ENCODE peak calls at places on chromosomes 7 and 10, in six cellular contexts. U is A549, F is GM12878, W is IMR-90, Y is K562, E is HepG2. D is an unnamed sample.

GRCh38 chr10:75857896-75858295 is 426.5 kb downstream of the LRMDA start:
- DNase-seq in E (no peak), Y (no peak), U (no peak), W (no peak), F (no peak), D (no peak)

GRCh38 chr7:36966039-36966438 is 241.7 kb upstream of the AOAH start:
- DNase-seq in U (no peak), F (no peak), Y (no peak), W (no peak), E (no peak), D (no peak)

GRCh38 chr7:120077777-120078176 is 195.2 kb upstream of the KCND2 start:
- DNase-seq in E (no peak), W (no peak), U (no peak), Y (no peak), F (no peak), D (no peak)

GRCh38 chr7:105673367-105674188 is 92.3 kb upstream of the EFCAB10 start:
- DNase-seq in W (no peak), F (no peak), Y (no peak), E (no peak), U (no peak), D (no peak)

GRCh38 chr7:80841566-80842478 is 77.0 kb downstream of the SEMA3C start:
- DNase-seq in Y (no peak), E (no peak), W (no peak), F (no peak), U (no peak), D (no peak)

GRCh38 chr10:98463022-98463421 is 16.3 kb upstream of the HPS1 start:
- DNase-seq in F (no peak), Y (peak), U (no peak), W (no peak), E (no peak), D (no peak)

GRCh38 chr10:46516660-46517416 is 39.6 kb downstream of the GPRIN2 start:
- DNase-seq in U (peak), W (peak), Y (no peak), E (no peak), F (no peak), D (no peak)

GRCh38 chr7:29349362-29349761 is 154.8 kb downstream of the CHN2 start:
- DNase-seq in U (no peak), Y (no peak), W (no peak), F (no peak), E (no peak), D (no peak)

GRCh38 chr10:13518076-13518692 is 10.6 kb downstream of the BEND7 start:
- DNase-seq in E (no peak), U (no peak), Y (peak), F (no peak), W (peak), D (peak)

GRCh38 chr10:119737039-119737663 is 11.3 kb downstream of the INPP5F start:
- DNase-seq in Y (no peak), F (no peak), U (no peak), W (no peak), E (no peak), D (no peak)

GRCh38 chr7:47336178-47337020 is 245.5 kb downstream of the TNS3 start:
- DNase-seq in E (no peak), Y (no peak), W (peak), F (no peak), U (no peak), D (no peak)

GRCh38 chr7:3165681-3166580 is 122.3 kb upstream of the CARD11 start:
- DNase-seq in W (no peak), F (no peak), E (peak), Y (no peak), U (no peak), D (no peak)

GRCh38 chr7:22208806-22209205 is 148.1 kb downstream of the RAPGEF5 start:
- DNase-seq in U (no peak), F (no peak), E (no peak), Y (no peak), W (no peak), D (no peak)

GRCh38 chr10:113019692-113020424 is 69.8 kb downstream of the TCF7L2 start:
- DNase-seq in Y (no peak), F (no peak), W (no peak), U (no peak), E (peak), D (no peak)

GRCh38 chr7:148979827-148980226 is 48.5 kb downstream of the PDIA4 start:
- DNase-seq in Y (no peak), E (no peak), U (no peak), F (no peak), W (no peak), D (no peak)

GRCh38 chr10:33289776-33290175 is 44.7 kb downstream of the NRP1 start:
- DNase-seq in Y (no peak), E (no peak), U (no peak), W (no peak), F (no peak), D (no peak)

GRCh38 chr7:114086491-114086905 is 167.7 kb upstream of the PPP1R3A start:
- DNase-seq in F (no peak), Y (no peak), E (no peak), W (no peak), U (no peak), D (peak)

GRCh38 chr7:128010392-128011078 is 20.7 kb downstream of the LRRC4 start:
- DNase-seq in U (no peak), E (no peak), W (no peak), Y (no peak), F (no peak), D (peak)

GRCh38 chr7:2044311-2044882 is 188.3 kb downstream of the MAD1L1 start:
- DNase-seq in W (no peak), U (no peak), F (no peak), Y (no peak), E (no peak), D (no peak)

GRCh38 chr7:157613575-157614322 is 276.9 kb downstream of the DNAJB6 start:
- DNase-seq in F (no peak), E (no peak), U (no peak), Y (no peak), W (no peak), D (no peak)

GRCh38 chr7:102322202-102322715 is 34.0 kb downstream of the SPDYE6 start:
- DNase-seq in E (no peak), U (no peak), F (no peak), W (no peak), Y (no peak), D (no peak)

GRCh38 chr7:102319671-102320070 is 33.0 kb downstream of the SH2B2 start:
- DNase-seq in E (no peak), W (no peak), F (no peak), Y (no peak), U (no peak), D (no peak)

GRCh38 chr7:102320181-102320580 is 33.5 kb downstream of the SH2B2 start:
- DNase-seq in W (no peak), Y (no peak), F (no peak), U (no peak), E (no peak), D (no peak)

GRCh38 chr7:102320601-102321350 is 34.1 kb downstream of the SH2B2 start:
- DNase-seq in Y (no peak), U (no peak), W (no peak), F (no peak), E (no peak), D (no peak)

DNA sequence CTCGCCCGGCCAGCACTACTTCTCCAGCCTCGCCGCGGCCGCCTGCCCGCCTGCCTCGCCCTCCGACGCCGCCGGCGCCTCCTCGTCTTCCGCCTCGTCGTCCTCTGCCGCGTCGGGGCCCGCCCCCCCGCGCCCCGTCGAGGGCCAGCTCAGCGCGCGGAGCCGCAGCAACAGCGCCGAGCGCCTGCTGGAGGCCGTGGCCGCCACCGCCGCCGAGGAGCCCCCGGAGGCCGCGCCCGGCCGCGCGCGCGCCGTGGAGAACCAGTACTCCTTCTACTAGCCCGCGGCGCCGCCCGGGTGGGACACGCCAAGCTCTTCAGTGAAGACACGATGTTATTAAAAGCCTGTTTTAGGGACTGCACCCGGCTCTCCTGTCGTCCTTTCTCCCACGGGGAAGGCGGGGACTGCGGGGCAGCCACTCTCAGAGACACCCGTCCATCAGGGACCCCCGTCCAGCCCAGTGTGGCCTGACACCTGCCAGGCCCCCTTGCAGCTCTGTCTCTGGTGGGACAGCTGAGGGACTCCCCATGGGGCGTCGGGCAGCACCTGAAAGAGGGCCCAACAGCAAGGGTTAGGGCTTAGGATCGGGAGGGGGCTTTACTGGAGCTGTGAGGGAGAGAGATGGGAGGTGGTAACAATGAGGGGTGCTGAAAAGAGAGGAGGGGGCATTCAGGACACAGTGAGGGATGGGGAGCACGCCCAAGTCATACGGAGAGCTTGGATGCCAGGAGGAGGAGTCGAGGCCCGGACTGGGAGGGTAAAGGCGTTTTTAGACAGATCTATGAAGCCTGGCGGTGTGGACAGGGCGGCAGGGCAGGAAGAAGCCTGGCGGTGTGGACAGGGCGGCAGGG is 34.7 kb downstream of the SPDYE6 start:
- DNase-seq in W (no peak), F (no peak), E (no peak), U (no peak), Y (peak), D (no peak)
- TF ChIP-seq BHLHE40 in W (no peak), F (no peak), E (no peak), U (no peak), Y (no peak), D (no peak)

GRCh38 chr7:368651-369475 is 78.9 kb downstream of the FOXL3 start:
- DNase-seq in F (no peak), W (no peak), Y (no peak), E (no peak), U (no peak), D (no peak)
- TF ChIP-seq BHLHE40 in F (no peak), W (no peak), Y (no peak), E (no peak), U (no peak), D (no peak)

GRCh38 chr7:6116216-6116615 is 85.0 kb downstream of the ANKRD61 start:
- DNase-seq in F (no peak), Y (no peak), W (no peak), E (no peak), U (no peak), D (no peak)

GRCh38 chr7:6127129-6127490 is 95.9 kb downstream of the ANKRD61 start:
- DNase-seq in F (no peak), U (no peak), W (no peak), E (no peak), Y (no peak), D (no peak)

GRCh38 chr7:6117533-6117932 is 86.4 kb downstream of the ANKRD61 start:
- DNase-seq in W (no peak), F (no peak), U (no peak), E (no peak), Y (no peak), D (no peak)

GRCh38 chr7:6123843-6124242 is 92.7 kb downstream of the ANKRD61 start:
- DNase-seq in E (no peak), U (no peak), F (no peak), W (no peak), Y (no peak), D (no peak)

DNA sequence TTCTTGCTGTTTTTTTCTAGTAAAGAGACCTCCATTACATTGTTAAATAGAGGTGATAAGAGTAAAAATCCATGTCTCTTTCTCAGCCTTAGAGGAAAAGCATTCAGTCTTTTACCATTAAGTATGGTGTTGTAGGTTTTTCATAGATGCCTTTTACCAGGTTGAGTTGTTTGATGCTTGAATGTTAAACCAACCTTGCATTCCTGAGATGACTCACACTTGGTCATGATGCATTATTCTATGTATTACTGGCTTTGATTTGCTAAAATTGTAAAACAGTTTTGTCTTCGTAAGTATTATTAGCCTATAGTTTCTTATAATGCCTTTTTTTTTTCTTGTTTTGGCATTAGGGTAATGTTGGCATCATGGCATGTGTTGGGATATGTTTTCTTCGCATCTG is 90.0 kb downstream of the ANKRD61 start:
- DNase-seq in U (no peak), Y (no peak), W (peak), E (no peak), F (no peak), D (no peak)
- TF ChIP-seq BHLHE40 in U (no peak), Y (no peak), W (no peak), E (no peak), F (no peak), D (no peak)

DNA sequence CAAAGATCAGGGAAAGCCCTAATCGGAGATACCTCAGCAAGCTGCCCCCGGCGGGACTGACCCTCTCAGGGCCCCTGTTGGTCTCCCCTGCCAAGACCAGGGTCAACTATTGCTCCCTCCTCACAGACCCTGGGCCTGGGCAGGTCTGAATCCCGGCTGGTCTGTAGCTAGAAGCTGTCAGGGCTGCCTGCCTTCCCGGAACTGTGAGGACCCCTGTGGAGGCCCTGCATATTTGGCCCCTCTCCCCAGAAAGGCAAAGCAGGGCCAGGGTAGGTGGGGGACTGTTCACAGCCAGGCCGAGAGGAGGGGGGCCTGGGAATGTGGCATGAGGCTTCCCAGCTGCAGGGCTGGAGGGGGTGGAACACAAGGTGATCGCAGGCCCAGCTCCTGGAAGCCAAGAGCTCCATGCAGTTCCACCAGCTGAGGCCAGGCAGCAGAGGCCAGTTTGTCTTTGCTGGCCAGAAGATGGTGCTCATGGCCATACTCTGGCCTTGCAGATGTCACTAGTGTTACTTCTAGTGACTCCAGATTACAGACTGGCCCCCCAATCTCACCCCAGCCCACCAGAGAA is 24.1 kb downstream of the TBATA start:
- DNase-seq in U (no peak), Y (no peak), F (no peak), W (no peak), E (no peak), D (no peak)
- TF ChIP-seq BHLHE40 in U (no peak), Y (no peak), F (no peak), W (no peak), E (no peak), D (no peak)

DNA sequence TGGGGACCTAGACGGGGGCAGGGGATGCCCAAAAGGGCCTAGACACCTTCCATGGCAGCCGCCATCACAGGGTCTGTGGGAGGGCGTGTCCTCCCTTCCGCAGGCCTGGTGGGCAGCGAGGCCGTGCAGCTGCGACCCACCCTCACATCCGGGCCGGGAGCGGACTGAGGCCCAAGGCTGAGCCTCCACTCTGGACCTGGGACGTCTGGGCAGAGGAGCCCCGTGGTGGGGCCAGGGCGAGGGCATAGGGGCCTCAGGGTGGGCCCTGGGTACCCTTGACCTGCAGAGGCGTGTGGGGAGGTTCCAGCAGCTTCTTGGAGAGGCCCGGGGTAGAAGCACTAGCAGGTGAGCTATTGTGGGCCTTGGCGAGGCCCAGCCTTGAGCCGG is 49.2 kb downstream of the PWWP2B start:
- DNase-seq in F (no peak), W (no peak), U (no peak), E (no peak), Y (no peak), D (no peak)
- TF ChIP-seq BHLHE40 in F (no peak), W (no peak), U (no peak), E (no peak), Y (no peak), D (no peak)

D was measured in HEK293T.